ENCODE peak calls at places on chromosome 1, in six cellular contexts. Z is T1000; D is stimulated activated CD8-positive, alpha-beta memory T cell treated with anti-CD3 and anti-CD28 coated beads, Interleukin-7, amount 100 ng/mL, for 4 hours; X is AG04450; W is NCI-H1694; U is NCI-H1436 treated with DMSO at 0.1 percent for 48 hours. G is an unnamed sample.

GRCh38 chr1:93993731-93994130 is 84.5 kb upstream of the GCLM start:
- DNase-seq in Z (no peak), D (no peak), X (no peak), W (no peak), U (no peak), G (no peak)

GRCh38 chr1:180695282-180695681 is 63.5 kb downstream of the XPR1 start:
- DNase-seq in Z (no peak), D (no peak), X (no peak), W (no peak), U (no peak), G (no peak)

GRCh38 chr1:66773227-66773626 is 21.0 kb downstream of the DYNLT5 start:
- DNase-seq in Z (no peak), D (no peak), X (no peak), W (no peak), U (no peak), G (no peak)

GRCh38 chr1:208235356-208235982 is 8.7 kb downstream of the PLXNA2 start:
- DNase-seq in Z (no peak), D (no peak), X (no peak), W (no peak), U (no peak), G (no peak)

GRCh38 chr1:170218261-170218660 is 72.5 kb downstream of the NTMT2 start:
- DNase-seq in Z (no peak), D (no peak), X (no peak), W (no peak), U (no peak), G (no peak)

GRCh38 chr1:101073836-101074235 is 48.3 kb upstream of the DPH5 start:
- DNase-seq in Z (no peak), D (no peak), X (no peak), W (no peak), U (no peak), G (no peak)

GRCh38 chr1:35294809-35295208 is 26.3 kb downstream of the ZMYM4 start:
- DNase-seq in Z (no peak), D (no peak), X (no peak), W (no peak), U (no peak), G (no peak)

GRCh38 chr1:179929955-179930798 is 24.4 kb upstream of the CEP350 start:
- DNase-seq in Z (no peak), D (no peak), X (no peak), W (no peak), U (no peak), G (no peak)

GRCh38 chr1:151398691-151399065 is 695 bp upstream of the PSMB4 start:
- DNase-seq in Z (no peak), D (no peak), X (no peak), W (no peak), U (no peak), G (no peak)

GRCh38 chr1:230322967-230323547 is 103.1 kb downstream of the PGBD5 start:
- DNase-seq in Z (no peak), D (no peak), X (no peak), W (no peak), U (no peak), G (no peak)

GRCh38 chr1:35180776-35181374 is 12.1 kb downstream of the SFPQ start:
- DNase-seq in Z (no peak), D (no peak), X (no peak), W (no peak), U (no peak), G (peak; percentile 41)

GRCh38 chr1:86621286-86621685 is 74.4 kb downstream of the CLCA4 start:
- DNase-seq in Z (no peak), D (no peak), X (no peak), W (no peak), U (no peak), G (no peak)

GRCh38 chr1:219041819-219042218 is 131.9 kb upstream of the LYPLAL1 start:
- DNase-seq in Z (no peak), D (no peak), X (no peak), W (no peak), U (no peak), G (no peak)

GRCh38 chr1:31759266-31760023 is 4.7 kb downstream of the ADGRB2 start:
- DNase-seq in Z (no peak), D (no peak), X (no peak), W (no peak), U (no peak), G (peak; percentile 31)

GRCh38 chr1:229058716-229059115 is 212.2 kb upstream of the RAB4A start:
- DNase-seq in Z (no peak), D (no peak), X (no peak), W (peak; percentile 13), U (no peak), G (no peak)